ENCODE peak calls at places on chromosomes 7 and 10, in six cellular contexts. R is fibroblast of pulmonary artery, K is MM.1S, D is pancreas, W is PC-9, B is cardiac muscle cell. U is an unnamed sample.

GRCh38 chr10:51386248-51386885 is 312.1 kb downstream of the PRKG1 start:
- DNase-seq in R (no peak), K (no peak), D (no peak), W (no peak), B (no peak), U (no peak)

GRCh38 chr7:10138087-10138854 is 835.4 kb upstream of the PHF14 start:
- DNase-seq in R (no peak), K (no peak), D (no peak), W (no peak), B (no peak), U (no peak)

GRCh38 chr10:3395487-3395886 is 222.9 kb upstream of the PITRM1 start:
- DNase-seq in R (no peak), K (no peak), D (peak), W (peak), B (no peak), U (no peak)

GRCh38 chr10:90592903-90593302 is 264.9 kb downstream of the HTR7 start:
- DNase-seq in R (peak), K (peak), D (peak), W (peak), B (peak), U (peak)

GRCh38 chr10:78389419-78389818 is 355.8 kb downstream of the RPS24 start:
- DNase-seq in R (no peak), K (no peak), D (peak), W (no peak), B (no peak), U (no peak)

GRCh38 chr10:73876157-73876556 is 1.8 kb upstream of the CAMK2G start:
- DNase-seq in R (no peak), K (no peak), D (no peak), W (peak), B (no peak), U (no peak)

GRCh38 chr10:116038259-116038658 is 234.7 kb downstream of the GFRA1 start:
- DNase-seq in R (peak), K (no peak), D (peak), W (no peak), B (peak), U (no peak)

GRCh38 chr10:95430231-95430951 is 130.8 kb downstream of the SORBS1 start:
- DNase-seq in R (peak), K (peak), D (peak), W (peak), B (peak), U (no peak)

GRCh38 chr10:12643279-12643678 is 293.9 kb downstream of the CAMK1D start:
- DNase-seq in R (no peak), K (no peak), D (no peak), W (no peak), B (no peak), U (no peak)

GRCh38 chr10:124508070-124508667 is 46.5 kb downstream of the LHPP start:
- DNase-seq in R (no peak), K (peak), D (no peak), W (no peak), B (no peak), U (no peak)

GRCh38 chr10:21516270-21517131 is 9.0 kb downstream of the SKIDA1 start:
- DNase-seq in R (peak), K (peak), D (peak), W (peak), B (peak), U (peak)

GRCh38 chr10:50541921-50542320 is 81.8 kb downstream of the SGMS1 start:
- DNase-seq in R (no peak), K (no peak), D (no peak), W (no peak), B (no peak), U (no peak)

GRCh38 chr7:55432937-55433784 is 68.0 kb downstream of the LANCL2 start:
- DNase-seq in R (peak), K (peak), D (no peak), W (peak), B (peak), U (peak)

GRCh38 chr7:131327049-131327625 is 539 bp upstream of the MKLN1 start:
- DNase-seq in R (peak), K (no peak), D (peak), W (no peak), B (peak), U (peak)

GRCh38 chr7:1555046-1555812 is 776 bp downstream of the TMEM184A start:
- DNase-seq in R (peak), K (no peak), D (peak), W (peak), B (peak), U (no peak)

GRCh38 chr7:157630301-157630853 is 293.6 kb downstream of the DNAJB6 start:
- DNase-seq in R (no peak), K (no peak), D (no peak), W (no peak), B (no peak), U (peak)

GRCh38 chr7:91263359-91264082 is 712 bp upstream of the FZD1 start:
- DNase-seq in R (no peak), K (peak), D (peak), W (peak), B (peak), U (no peak)

GRCh38 chr10:120181154-120181553 is 275.9 kb upstream of the PLPP4 start:
- DNase-seq in R (no peak), K (no peak), D (no peak), W (no peak), B (no peak), U (no peak)

GRCh38 chr10:79093658-79094411 is 25.1 kb downstream of the ZMIZ1 start:
- DNase-seq in R (no peak), K (no peak), D (peak), W (peak), B (no peak), U (no peak)

GRCh38 chr10:116418394-116418793 is 9.3 kb upstream of the PNLIPRP3 start:
- DNase-seq in R (no peak), K (no peak), D (no peak), W (no peak), B (no peak), U (no peak)

GRCh38 chr7:119720541-119720940 is 552.4 kb upstream of the KCND2 start:
- DNase-seq in R (peak), K (no peak), D (no peak), W (no peak), B (peak), U (no peak)

GRCh38 chr7:8881916-8882315 is 448.5 kb downstream of the NXPH1 start:
- DNase-seq in R (no peak), K (no peak), D (no peak), W (no peak), B (no peak), U (no peak)

GRCh38 chr7:150784120-150784736 is 15.9 kb downstream of the TMEM176B start:
- DNase-seq in R (no peak), K (no peak), D (no peak), W (no peak), B (no peak), U (no peak)

GRCh38 chr7:12291870-12292269 is 80.8 kb downstream of the TMEM106B start:
- DNase-seq in R (peak), K (peak), D (no peak), W (no peak), B (no peak), U (no peak)
- TF ChIP-seq CTCF in R (peak), K (peak), D (no peak), W (peak), B (peak), U (peak)

DNA sequence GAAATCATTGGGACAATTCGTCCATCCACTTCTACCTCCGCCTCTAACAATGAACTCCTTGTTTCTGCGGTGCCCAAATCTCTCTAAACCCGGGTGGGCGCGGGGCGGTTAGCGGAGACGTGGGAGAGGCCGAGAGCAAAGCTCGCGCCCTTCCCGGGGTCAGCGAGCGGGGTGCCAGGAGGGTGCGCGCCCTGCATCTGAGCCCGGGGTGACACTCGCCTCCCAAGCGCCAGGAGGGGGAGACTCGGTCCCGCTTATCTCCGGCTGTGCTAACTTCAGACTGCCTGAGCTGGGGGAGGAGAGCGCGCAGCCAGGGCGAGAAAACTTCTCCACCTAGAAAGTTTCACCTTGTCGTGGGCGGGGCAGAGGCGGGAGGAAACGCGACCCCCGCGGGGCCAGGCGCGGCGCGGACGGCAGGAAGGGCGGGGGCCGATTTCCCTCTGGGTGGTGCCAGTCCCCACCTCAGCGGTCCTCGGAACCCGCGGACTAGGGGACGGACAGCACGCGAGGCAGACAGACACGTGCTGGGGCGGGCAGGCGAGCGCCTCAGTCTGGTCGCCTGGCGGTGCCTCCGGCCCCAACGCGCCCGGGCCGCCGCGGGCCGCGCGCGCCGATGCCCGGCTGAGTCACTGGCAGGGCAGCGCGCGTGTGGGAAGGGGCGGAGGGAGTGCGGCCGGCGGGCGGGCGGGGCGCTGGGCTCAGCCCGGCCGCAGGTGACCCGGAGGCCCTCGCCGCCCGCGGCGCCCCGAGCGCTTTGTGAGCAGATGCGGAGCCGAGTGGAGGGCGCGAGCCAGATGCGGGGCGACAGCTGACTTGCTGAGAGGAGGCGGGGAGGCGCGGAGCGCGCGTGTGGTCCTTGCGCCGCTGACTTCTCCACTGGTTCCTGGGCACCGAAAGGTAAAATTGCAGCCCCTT is at the start of gene MET:
- DNase-seq in R (peak), K (peak), D (peak), W (peak), B (peak), U (no peak)
- H3K4me3 ChIP-seq in R (peak), K (peak), D (peak), W (peak), B (peak), U (peak)

DNA sequence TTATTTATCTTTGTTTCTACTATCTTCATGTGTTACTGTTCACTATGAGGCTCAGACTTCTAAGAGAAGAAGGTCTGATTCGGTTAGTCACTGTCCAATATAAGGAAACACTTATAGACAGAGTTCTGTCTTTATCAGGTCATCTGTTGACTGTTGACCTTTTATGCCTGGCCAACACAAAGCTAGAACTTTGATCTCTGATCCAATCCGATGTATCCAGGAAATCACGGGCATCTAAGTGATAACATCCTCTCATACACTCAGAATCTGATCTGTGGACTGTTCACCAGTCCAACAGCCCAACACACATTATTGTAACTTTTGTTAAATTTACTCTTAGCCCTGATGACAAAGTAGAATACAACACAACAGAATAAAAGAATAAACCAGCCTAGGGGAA is 114.6 kb downstream of the SRI start:
- DNase-seq in R (no peak), K (no peak), D (no peak), W (no peak), B (no peak), U (no peak)
- TF ChIP-seq CTCF in R (no peak), K (no peak), D (no peak), W (no peak), B (no peak), U (no peak)

GRCh38 chr10:92903633-92904032 is 55.3 kb downstream of the EXOC6 start:
- DNase-seq in R (no peak), K (no peak), D (no peak), W (no peak), B (no peak), U (peak)

GRCh38 chr10:92897916-92898315 is 49.6 kb downstream of the EXOC6 start:
- DNase-seq in R (peak), K (no peak), D (no peak), W (no peak), B (no peak), U (no peak)

GRCh38 chr10:92907280-92907679 is 59.0 kb downstream of the EXOC6 start:
- DNase-seq in R (no peak), K (no peak), D (no peak), W (no peak), B (no peak), U (no peak)

GRCh38 chr10:92901819-92902234 is 53.5 kb downstream of the EXOC6 start:
- DNase-seq in R (no peak), K (peak), D (no peak), W (no peak), B (no peak), U (no peak)
- H3K4me3 ChIP-seq in R (no peak), K (no peak), D (no peak), W (no peak), B (no peak), U (no peak)